ENCODE peak calls at places on chromosomes 12 and 14, in five cellular contexts. One of them, this sample, is unnamed.

GRCh38 chr12:30694412-30694955 is 1.2 kb downstream of the IPO8 start:
- DNase-seq in left ventricle myocardium superior: no peak
- DNase-seq in astrocyte of the hippocampus: peak; percentile 2
- DNase-seq in activated CD4-positive, alpha-beta T cell treated with anti-CD3 and anti-CD28 coated beads, Interleukin-2, amount 50 U/mL, for 24 hours: no peak
- DNase-seq in T follicular helper cell: no peak
- DNase-seq in this sample: peak; percentile 55

GRCh38 chr14:43031598-43031997 is 1424.9 kb downstream of the LRFN5 start:
- DNase-seq in left ventricle myocardium superior: no peak
- DNase-seq in astrocyte of the hippocampus: no peak
- DNase-seq in activated CD4-positive, alpha-beta T cell treated with anti-CD3 and anti-CD28 coated beads, Interleukin-2, amount 50 U/mL, for 24 hours: no peak
- DNase-seq in T follicular helper cell: no peak
- DNase-seq in this sample: peak; percentile 33

GRCh38 chr14:71711131-71711530 is 221.1 kb upstream of the RGS6 start:
- DNase-seq in left ventricle myocardium superior: no peak
- DNase-seq in astrocyte of the hippocampus: no peak
- DNase-seq in activated CD4-positive, alpha-beta T cell treated with anti-CD3 and anti-CD28 coated beads, Interleukin-2, amount 50 U/mL, for 24 hours: no peak
- DNase-seq in T follicular helper cell: no peak
- DNase-seq in this sample: no peak

GRCh38 chr12:101690544-101691118 is 6.8 kb upstream of the CHPT1 start:
- DNase-seq in left ventricle myocardium superior: no peak
- DNase-seq in astrocyte of the hippocampus: no peak
- DNase-seq in activated CD4-positive, alpha-beta T cell treated with anti-CD3 and anti-CD28 coated beads, Interleukin-2, amount 50 U/mL, for 24 hours: no peak
- DNase-seq in T follicular helper cell: no peak
- DNase-seq in this sample: no peak

GRCh38 chr14:94066089-94066676 is 14.8 kb downstream of the DDX24 start:
- DNase-seq in left ventricle myocardium superior: no peak
- DNase-seq in astrocyte of the hippocampus: peak; percentile 50
- DNase-seq in activated CD4-positive, alpha-beta T cell treated with anti-CD3 and anti-CD28 coated beads, Interleukin-2, amount 50 U/mL, for 24 hours: no peak
- DNase-seq in T follicular helper cell: no peak
- DNase-seq in this sample: peak; percentile 68

GRCh38 chr12:113863455-113863845 is 102.7 kb downstream of the RBM19 start:
- DNase-seq in left ventricle myocardium superior: no peak
- DNase-seq in astrocyte of the hippocampus: no peak
- DNase-seq in activated CD4-positive, alpha-beta T cell treated with anti-CD3 and anti-CD28 coated beads, Interleukin-2, amount 50 U/mL, for 24 hours: no peak
- DNase-seq in T follicular helper cell: no peak
- DNase-seq in this sample: peak; percentile 18

GRCh38 chr12:122064780-122065588 is 13.6 kb upstream of the MLXIP start:
- DNase-seq in left ventricle myocardium superior: peak; percentile 63
- DNase-seq in astrocyte of the hippocampus: peak; percentile 76
- DNase-seq in activated CD4-positive, alpha-beta T cell treated with anti-CD3 and anti-CD28 coated beads, Interleukin-2, amount 50 U/mL, for 24 hours: no peak
- DNase-seq in T follicular helper cell: no peak
- DNase-seq in this sample: peak; percentile 94

GRCh38 chr12:113416091-113416754 is 6.0 kb upstream of the SDSL start:
- DNase-seq in left ventricle myocardium superior: no peak
- DNase-seq in astrocyte of the hippocampus: no peak
- DNase-seq in activated CD4-positive, alpha-beta T cell treated with anti-CD3 and anti-CD28 coated beads, Interleukin-2, amount 50 U/mL, for 24 hours: no peak
- DNase-seq in T follicular helper cell: no peak
- DNase-seq in this sample: no peak

GRCh38 chr14:74240794-74241610 is 1.8 kb downstream of the VSX2 start:
- DNase-seq in left ventricle myocardium superior: no peak
- DNase-seq in astrocyte of the hippocampus: peak; percentile 46
- DNase-seq in activated CD4-positive, alpha-beta T cell treated with anti-CD3 and anti-CD28 coated beads, Interleukin-2, amount 50 U/mL, for 24 hours: no peak
- DNase-seq in T follicular helper cell: no peak
- DNase-seq in this sample: no peak

GRCh38 chr12:70831538-70831937 is 89.0 kb downstream of the PTPRR start:
- DNase-seq in left ventricle myocardium superior: no peak
- DNase-seq in astrocyte of the hippocampus: peak; percentile 7
- DNase-seq in activated CD4-positive, alpha-beta T cell treated with anti-CD3 and anti-CD28 coated beads, Interleukin-2, amount 50 U/mL, for 24 hours: no peak
- DNase-seq in T follicular helper cell: no peak
- DNase-seq in this sample: no peak

GRCh38 chr14:20712900-20713299 is 24.3 kb downstream of the ANG start:
- DNase-seq in left ventricle myocardium superior: no peak
- DNase-seq in astrocyte of the hippocampus: no peak
- DNase-seq in activated CD4-positive, alpha-beta T cell treated with anti-CD3 and anti-CD28 coated beads, Interleukin-2, amount 50 U/mL, for 24 hours: no peak
- DNase-seq in T follicular helper cell: no peak
- DNase-seq in this sample: no peak

GRCh38 chr12:18160901-18161300 is 70.9 kb upstream of the RERGL start:
- DNase-seq in left ventricle myocardium superior: no peak
- DNase-seq in astrocyte of the hippocampus: no peak
- DNase-seq in activated CD4-positive, alpha-beta T cell treated with anti-CD3 and anti-CD28 coated beads, Interleukin-2, amount 50 U/mL, for 24 hours: no peak
- DNase-seq in T follicular helper cell: no peak
- DNase-seq in this sample: no peak

GRCh38 chr12:67925077-67925476 is 64.2 kb upstream of the IFNG-AS1 start:
- DNase-seq in left ventricle myocardium superior: no peak
- DNase-seq in astrocyte of the hippocampus: peak; percentile 83
- DNase-seq in activated CD4-positive, alpha-beta T cell treated with anti-CD3 and anti-CD28 coated beads, Interleukin-2, amount 50 U/mL, for 24 hours: no peak
- DNase-seq in T follicular helper cell: no peak
- DNase-seq in this sample: peak; percentile 36

GRCh38 chr14:56331815-56332214 is 213.6 kb downstream of the PELI2 start:
- DNase-seq in left ventricle myocardium superior: no peak
- DNase-seq in astrocyte of the hippocampus: no peak
- DNase-seq in activated CD4-positive, alpha-beta T cell treated with anti-CD3 and anti-CD28 coated beads, Interleukin-2, amount 50 U/mL, for 24 hours: no peak
- DNase-seq in T follicular helper cell: no peak
- DNase-seq in this sample: no peak

GRCh38 chr12:26524862-26525465 is 308.0 kb downstream of the ITPR2 start:
- DNase-seq in left ventricle myocardium superior: no peak
- DNase-seq in astrocyte of the hippocampus: peak; percentile 43
- DNase-seq in activated CD4-positive, alpha-beta T cell treated with anti-CD3 and anti-CD28 coated beads, Interleukin-2, amount 50 U/mL, for 24 hours: no peak
- DNase-seq in T follicular helper cell: no peak
- DNase-seq in this sample: peak; percentile 19

GRCh38 chr12:63308701-63309100 is 157.7 kb upstream of the AVPR1A start:
- DNase-seq in left ventricle myocardium superior: no peak
- DNase-seq in astrocyte of the hippocampus: no peak
- DNase-seq in activated CD4-positive, alpha-beta T cell treated with anti-CD3 and anti-CD28 coated beads, Interleukin-2, amount 50 U/mL, for 24 hours: no peak
- DNase-seq in T follicular helper cell: no peak
- DNase-seq in this sample: peak; percentile 89

GRCh38 chr12:49553512-49554088 is 14.3 kb downstream of the MCRS1 start:
- DNase-seq in left ventricle myocardium superior: no peak
- DNase-seq in astrocyte of the hippocampus: peak; percentile 40
- DNase-seq in activated CD4-positive, alpha-beta T cell treated with anti-CD3 and anti-CD28 coated beads, Interleukin-2, amount 50 U/mL, for 24 hours: no peak
- DNase-seq in T follicular helper cell: no peak
- DNase-seq in this sample: peak; percentile 73

GRCh38 chr12:77947326-77947725 is 116.6 kb downstream of the NAV3 start:
- DNase-seq in left ventricle myocardium superior: no peak
- DNase-seq in astrocyte of the hippocampus: peak; percentile 53
- DNase-seq in activated CD4-positive, alpha-beta T cell treated with anti-CD3 and anti-CD28 coated beads, Interleukin-2, amount 50 U/mL, for 24 hours: no peak
- DNase-seq in T follicular helper cell: no peak
- DNase-seq in this sample: peak; percentile 58

GRCh38 chr12:93197067-93197593 is 180.6 kb upstream of the NUDT4 start:
- DNase-seq in left ventricle myocardium superior: no peak
- DNase-seq in astrocyte of the hippocampus: peak; percentile 60
- DNase-seq in activated CD4-positive, alpha-beta T cell treated with anti-CD3 and anti-CD28 coated beads, Interleukin-2, amount 50 U/mL, for 24 hours: no peak
- DNase-seq in T follicular helper cell: no peak
- DNase-seq in this sample: peak; percentile 81

GRCh38 chr12:27845187-27845586 is 65.2 kb upstream of the MANSC4 start:
- DNase-seq in left ventricle myocardium superior: no peak
- DNase-seq in astrocyte of the hippocampus: no peak
- DNase-seq in activated CD4-positive, alpha-beta T cell treated with anti-CD3 and anti-CD28 coated beads, Interleukin-2, amount 50 U/mL, for 24 hours: no peak
- DNase-seq in T follicular helper cell: no peak
- DNase-seq in this sample: no peak

GRCh38 chr12:124385219-124385969 is 90.5 kb downstream of the RFLNA start:
- DNase-seq in left ventricle myocardium superior: no peak
- DNase-seq in astrocyte of the hippocampus: peak; percentile 94
- DNase-seq in activated CD4-positive, alpha-beta T cell treated with anti-CD3 and anti-CD28 coated beads, Interleukin-2, amount 50 U/mL, for 24 hours: no peak
- DNase-seq in T follicular helper cell: no peak
- DNase-seq in this sample: peak; percentile 46

GRCh38 chr12:64691793-64692583 is 67.2 kb downstream of the GNS start:
- DNase-seq in left ventricle myocardium superior: no peak
- DNase-seq in astrocyte of the hippocampus: no peak
- DNase-seq in activated CD4-positive, alpha-beta T cell treated with anti-CD3 and anti-CD28 coated beads, Interleukin-2, amount 50 U/mL, for 24 hours: no peak
- DNase-seq in T follicular helper cell: no peak
- DNase-seq in this sample: no peak

GRCh38 chr12:7661741-7662140 is 4.0 kb downstream of the APOBEC1 start:
- DNase-seq in left ventricle myocardium superior: no peak
- DNase-seq in astrocyte of the hippocampus: no peak
- DNase-seq in activated CD4-positive, alpha-beta T cell treated with anti-CD3 and anti-CD28 coated beads, Interleukin-2, amount 50 U/mL, for 24 hours: no peak
- DNase-seq in T follicular helper cell: no peak
- DNase-seq in this sample: no peak

GRCh38 chr12:1093166-1093751 is 102.2 kb downstream of the ERC1 start:
- DNase-seq in left ventricle myocardium superior: no peak
- DNase-seq in astrocyte of the hippocampus: peak; percentile 76
- DNase-seq in activated CD4-positive, alpha-beta T cell treated with anti-CD3 and anti-CD28 coated beads, Interleukin-2, amount 50 U/mL, for 24 hours: peak; percentile 33
- DNase-seq in T follicular helper cell: peak; percentile 3
- DNase-seq in this sample: peak; percentile 71

GRCh38 chr14:38255673-38256357 is at the start of gene CLEC14A:
- DNase-seq in left ventricle myocardium superior: peak; percentile 87
- DNase-seq in astrocyte of the hippocampus: peak; percentile 22
- DNase-seq in activated CD4-positive, alpha-beta T cell treated with anti-CD3 and anti-CD28 coated beads, Interleukin-2, amount 50 U/mL, for 24 hours: no peak
- DNase-seq in T follicular helper cell: no peak
- DNase-seq in this sample: no peak

GRCh38 chr12:53053223-53054111 is 3.6 kb downstream of the TNS2 start:
- DNase-seq in left ventricle myocardium superior: peak; percentile 71
- DNase-seq in astrocyte of the hippocampus: peak; percentile 47
- DNase-seq in activated CD4-positive, alpha-beta T cell treated with anti-CD3 and anti-CD28 coated beads, Interleukin-2, amount 50 U/mL, for 24 hours: peak; percentile 30
- DNase-seq in T follicular helper cell: peak; percentile 52
- DNase-seq in this sample: no peak

GRCh38 chr14:62778847-62779246 is 266.4 kb downstream of the KCNH5 start:
- DNase-seq in left ventricle myocardium superior: no peak
- DNase-seq in astrocyte of the hippocampus: no peak
- DNase-seq in activated CD4-positive, alpha-beta T cell treated with anti-CD3 and anti-CD28 coated beads, Interleukin-2, amount 50 U/mL, for 24 hours: no peak
- DNase-seq in T follicular helper cell: no peak
- DNase-seq in this sample: no peak

GRCh38 chr12:29070309-29070708 is 78.8 kb upstream of the FAR2 start:
- DNase-seq in left ventricle myocardium superior: no peak
- DNase-seq in astrocyte of the hippocampus: no peak
- DNase-seq in activated CD4-positive, alpha-beta T cell treated with anti-CD3 and anti-CD28 coated beads, Interleukin-2, amount 50 U/mL, for 24 hours: no peak
- DNase-seq in T follicular helper cell: no peak
- DNase-seq in this sample: no peak

This sample was measured in renal cortical epithelial cell.